ENCODE peak calls at places on chromosomes 3 and 15, in four cellular contexts. Y is esophagus squamous epithelium, A is HFFc6, W is RWPE1. N is an unnamed sample.

GRCh38 chr3:130514671-130515070 is 2.3 kb upstream of the COL6A6 start:
- DNase-seq in Y (no peak), A (no peak), W (no peak), N (no peak)

GRCh38 chr3:72591522-72592421 is 256.5 kb downstream of the SHQ1 start:
- DNase-seq in Y (no peak), A (peak), W (peak), N (peak)

GRCh38 chr3:38109580-38110313 is 27.2 kb downstream of the ACAA1 start:
- DNase-seq in Y (no peak), A (no peak), W (no peak), N (no peak)

GRCh38 chr3:127822836-127823589 is 698 bp upstream of the MGLL start:
- DNase-seq in Y (no peak), A (no peak), W (no peak), N (peak)

GRCh38 chr3:194249323-194250103 is 101.6 kb downstream of the CPN2 start:
- DNase-seq in Y (no peak), A (no peak), W (no peak), N (no peak)

GRCh38 chr3:163622384-163622783 is 1455.9 kb downstream of the SI start:
- DNase-seq in Y (no peak), A (no peak), W (no peak), N (no peak)

GRCh38 chr15:31465083-31465955 is 138.7 kb downstream of the KLF13 start:
- DNase-seq in Y (no peak), A (no peak), W (peak), N (no peak)

GRCh38 chr15:80803580-80804525 is 24.7 kb downstream of the CEMIP start:
- DNase-seq in Y (no peak), A (no peak), W (no peak), N (no peak)

GRCh38 chr3:113222412-113223086 is 11.2 kb downstream of the BOC start:
- DNase-seq in Y (no peak), A (no peak), W (no peak), N (no peak)

GRCh38 chr3:52833202-52833601 is 1.6 kb downstream of the MUSTN1 start:
- DNase-seq in Y (no peak), A (no peak), W (no peak), N (no peak)

GRCh38 chr3:65732060-65732933 is 306.4 kb downstream of the MAGI1 start:
- DNase-seq in Y (no peak), A (peak), W (peak), N (peak)

GRCh38 chr3:119637679-119638525 is 22.5 kb downstream of the POPDC2 start:
- DNase-seq in Y (no peak), A (peak), W (peak), N (no peak)

GRCh38 chr3:157513585-157513984 is 10.4 kb upstream of the VEPH1 start:
- DNase-seq in Y (no peak), A (no peak), W (no peak), N (no peak)

GRCh38 chr3:73512095-73512494 is 112.6 kb downstream of the PDZRN3 start:
- DNase-seq in Y (no peak), A (no peak), W (no peak), N (no peak)

GRCh38 chr15:71114887-71115566 is at the start of gene THSD4:
- DNase-seq in Y (no peak), A (peak), W (peak), N (peak)

GRCh38 chr3:14203521-14204079 is 25.0 kb downstream of the LSM3 start:
- DNase-seq in Y (no peak), A (peak), W (peak), N (peak)

GRCh38 chr3:139634236-139634635 is 43.5 kb downstream of the NMNAT3 start:
- DNase-seq in Y (no peak), A (no peak), W (no peak), N (no peak)

GRCh38 chr15:31080618-31081017 is 20.9 kb downstream of the TRPM1 start:
- DNase-seq in Y (no peak), A (no peak), W (peak), N (no peak)

GRCh38 chr3:126487151-126487771 is 11.6 kb upstream of the ZXDC start:
- DNase-seq in Y (no peak), A (peak), W (peak), N (no peak)

GRCh38 chr3:124731760-124732159 is 1.5 kb downstream of the UMPS start:
- DNase-seq in Y (no peak), A (no peak), W (no peak), N (no peak)

GRCh38 chr3:146536681-146537080 is 7.7 kb downstream of the PLSCR1 start:
- DNase-seq in Y (no peak), A (no peak), W (no peak), N (no peak)

GRCh38 chr3:71875461-71875947 is 90.6 kb upstream of the PROK2 start:
- DNase-seq in Y (no peak), A (peak), W (peak), N (peak)

GRCh38 chr3:184884359-184885017 is 72.5 kb downstream of the VPS8 start:
- DNase-seq in Y (no peak), A (no peak), W (no peak), N (no peak)

GRCh38 chr3:15052335-15053242 is 12.5 kb downstream of the MRPS25 start:
- DNase-seq in Y (no peak), A (no peak), W (no peak), N (no peak)

GRCh38 chr15:70741107-70741511 is 22.2 kb downstream of the UACA start:
- DNase-seq in Y (no peak), A (peak), W (peak), N (peak)

GRCh38 chr15:52428297-52428696 is 100.4 kb downstream of the MYO5A start:
- DNase-seq in Y (no peak), A (no peak), W (no peak), N (no peak)

GRCh38 chr3:197478746-197479668 is 76.8 kb downstream of the BDH1 start:
- DNase-seq in Y (no peak), A (peak), W (peak), N (peak)

GRCh38 chr3:165125836-165126235 is 47.5 kb upstream of the SI start:
- DNase-seq in Y (no peak), A (no peak), W (no peak), N (no peak)

GRCh38 chr3:62101488-62101887 is 271.9 kb downstream of the FEZF2 start:
- DNase-seq in Y (no peak), A (no peak), W (no peak), N (no peak)

GRCh38 chr15:91940466-91941381 is 87.2 kb downstream of the SLCO3A1 start:
- DNase-seq in Y (no peak), A (no peak), W (peak), N (peak)

GRCh38 chr15:99105516-99106341 is 849 bp downstream of the SYNM start:
- DNase-seq in Y (no peak), A (peak), W (peak), N (peak)

GRCh38 chr3:32990116-32990515 is 38.7 kb downstream of the CCR4 start:
- DNase-seq in Y (no peak), A (no peak), W (no peak), N (no peak)

GRCh38 chr3:177333535-177334495 is 136.5 kb upstream of the TBL1XR1 start:
- DNase-seq in Y (no peak), A (no peak), W (no peak), N (no peak)

GRCh38 chr3:9211155-9211950 is 38.1 kb downstream of the SRGAP3 start:
- DNase-seq in Y (no peak), A (peak), W (no peak), N (no peak)

GRCh38 chr3:141201122-141201521 is 30.5 kb upstream of the PXYLP1 start:
- DNase-seq in Y (no peak), A (no peak), W (no peak), N (peak)

GRCh38 chr3:90092994-90093393 is 985.6 kb downstream of the EPHA3 start:
- DNase-seq in Y (no peak), A (peak), W (peak), N (no peak)

GRCh38 chr3:186854146-186854545 is 11.6 kb downstream of the ADIPOQ start:
- DNase-seq in Y (no peak), A (no peak), W (no peak), N (no peak)

GRCh38 chr3:57948782-57949242 is 59.4 kb upstream of the FLNB start:
- DNase-seq in Y (no peak), A (no peak), W (no peak), N (no peak)

GRCh38 chr15:67641453-67641852 is 99.0 kb downstream of the MAP2K5 start:
- DNase-seq in Y (no peak), A (no peak), W (no peak), N (no peak)
- TF ChIP-seq CTCF in Y (no peak), A (peak), W (no peak), N (no peak)

GRCh38 chr3:79490165-79491028 is 277.4 kb downstream of the ROBO1 start:
- DNase-seq in Y (no peak), A (peak), W (no peak), N (no peak)
- TF ChIP-seq CTCF in Y (no peak), A (peak), W (no peak), N (no peak)

GRCh38 chr3:48088056-48088748 is 72.0 kb upstream of the MAP4 start:
- DNase-seq in Y (no peak), A (no peak), W (no peak), N (peak)
- TF ChIP-seq CTCF in Y (no peak), A (no peak), W (no peak), N (no peak)

DNA sequence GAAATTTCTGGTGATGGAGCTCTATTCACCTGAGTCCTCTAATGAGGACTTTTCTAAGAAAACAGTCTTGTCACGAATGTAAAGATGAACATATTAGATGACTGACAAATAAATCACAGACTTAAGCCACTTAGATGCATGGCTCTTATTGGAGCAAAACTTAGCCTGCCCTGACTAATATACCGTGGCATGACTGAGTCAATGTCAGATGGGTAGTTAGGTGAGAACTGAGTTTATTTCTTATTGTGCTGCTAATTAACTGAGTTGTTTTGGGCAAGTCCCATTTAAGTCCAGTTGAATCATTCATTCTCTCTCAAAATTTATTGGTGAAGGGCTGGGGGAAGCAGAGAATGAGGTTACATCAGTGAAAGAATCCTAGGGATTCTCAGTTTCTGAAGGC is 459.8 kb downstream of the MCTP2 start:
- DNase-seq in Y (no peak), A (no peak), W (no peak), N (no peak)
- TF ChIP-seq CTCF in Y (no peak), A (no peak), W (no peak), N (no peak)

DNA sequence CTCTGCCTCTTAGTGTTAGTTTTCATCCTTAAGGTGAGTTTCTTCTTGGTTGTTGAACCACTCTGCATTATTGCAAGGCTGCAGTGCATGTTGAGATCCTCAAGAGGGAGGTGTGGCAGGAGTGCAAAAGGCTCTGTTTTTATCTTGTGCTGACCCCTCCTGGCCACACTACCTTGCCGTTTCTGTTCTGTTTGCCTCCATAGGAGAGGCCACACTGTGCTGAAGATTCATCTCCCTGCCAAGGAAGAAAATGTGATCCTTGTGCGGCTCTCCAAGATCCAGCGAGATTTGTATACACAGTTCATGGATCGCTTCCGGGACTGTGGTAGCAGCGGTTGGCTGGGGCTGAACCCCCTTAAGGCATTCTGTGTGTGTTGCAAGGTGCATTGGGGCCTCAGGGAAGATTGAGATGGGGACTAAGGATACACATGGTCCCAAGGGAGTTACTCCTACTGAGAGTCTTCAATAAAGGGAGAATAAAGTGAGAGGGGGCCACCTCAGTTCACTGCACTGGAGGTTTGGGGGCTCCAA is 33.0 kb upstream of the TEX264 start:
- DNase-seq in Y (no peak), A (peak), W (peak), N (peak)
- TF ChIP-seq CTCF in Y (peak), A (peak), W (peak), N (peak)

GRCh38 chr3:151226825-151227224 is 23.8 kb upstream of the GPR171 start:
- DNase-seq in Y (no peak), A (no peak), W (no peak), N (no peak)

GRCh38 chr3:151224268-151224909 is 21.4 kb upstream of the GPR171 start:
- DNase-seq in Y (no peak), A (no peak), W (no peak), N (no peak)

GRCh38 chr3:151226088-151226563 is 23.1 kb upstream of the GPR171 start:
- DNase-seq in Y (no peak), A (peak), W (peak), N (no peak)

GRCh38 chr3:151227438-151228290 is 24.6 kb upstream of the GPR171 start:
- DNase-seq in Y (no peak), A (peak), W (peak), N (peak)

DNA sequence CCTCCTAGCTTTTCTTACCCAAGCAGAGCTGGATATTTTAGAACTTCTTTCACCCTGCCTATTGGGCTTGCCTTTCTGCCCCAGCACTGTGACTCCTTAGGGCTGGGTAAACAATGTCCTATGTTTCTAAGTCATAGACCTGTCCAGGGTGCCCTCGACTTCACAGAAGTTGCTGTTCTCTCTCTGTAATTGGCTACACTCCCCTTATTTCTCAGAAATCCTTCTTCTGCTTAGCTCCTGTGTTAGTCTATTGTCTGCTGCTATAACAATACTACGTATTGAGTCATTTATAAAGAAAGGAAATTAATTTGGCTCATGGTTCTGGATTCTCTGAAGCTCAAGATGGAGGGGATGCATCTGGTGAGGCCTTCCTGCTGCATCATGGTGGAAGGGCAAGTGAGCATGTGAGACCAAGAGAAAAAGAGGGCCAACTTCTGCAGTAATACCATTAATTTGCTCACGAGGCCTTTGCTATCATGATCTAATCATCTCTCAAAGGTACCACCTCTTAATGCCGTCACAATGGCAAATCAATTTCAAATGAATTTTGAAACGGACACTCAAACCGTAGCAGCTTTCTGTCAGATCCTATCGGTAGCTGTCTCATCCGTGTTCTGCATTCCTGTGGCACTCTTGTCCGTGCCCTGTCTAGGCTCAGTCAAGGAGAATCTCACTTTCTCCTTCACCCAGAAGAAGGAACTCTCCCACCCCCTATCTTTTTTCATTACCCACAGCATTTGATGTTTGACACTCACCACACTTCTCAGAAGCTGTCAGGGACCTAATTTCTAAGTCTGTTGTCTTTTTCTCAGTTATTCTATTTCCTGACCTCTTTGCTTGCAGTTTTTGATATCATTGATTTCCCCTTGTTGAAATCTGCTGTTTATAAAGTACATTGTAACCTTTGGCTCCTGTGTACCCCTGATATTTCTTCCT is 22.3 kb upstream of the GPR171 start:
- DNase-seq in Y (no peak), A (no peak), W (no peak), N (no peak)
- TF ChIP-seq CTCF in Y (no peak), A (no peak), W (no peak), N (no peak)